ENCODE peak calls at places on chromosomes 11 and 22, in five cellular contexts. One of them, this sample, is unnamed.

GRCh38 chr11:70129051-70129592 is 51.0 kb downstream of the ANO1 start:
- DNase-seq in heart right ventricle: no peak
- DNase-seq in fibroblast of lung: no peak
- DNase-seq in H1: no peak
- DNase-seq in mammary epithelial cell: no peak
- DNase-seq in this sample: no peak

GRCh38 chr11:16936643-16937042 is 77.6 kb downstream of the PLEKHA7 start:
- DNase-seq in heart right ventricle: peak
- DNase-seq in fibroblast of lung: peak
- DNase-seq in H1: no peak
- DNase-seq in mammary epithelial cell: no peak
- DNase-seq in this sample: no peak

GRCh38 chr11:119438599-119438998 is 15.6 kb upstream of the THY1 start:
- DNase-seq in heart right ventricle: no peak
- DNase-seq in fibroblast of lung: no peak
- DNase-seq in H1: no peak
- DNase-seq in mammary epithelial cell: no peak
- DNase-seq in this sample: no peak

GRCh38 chr11:96715208-96715607 is 325.4 kb downstream of the JRKL start:
- DNase-seq in heart right ventricle: no peak
- DNase-seq in fibroblast of lung: no peak
- DNase-seq in H1: no peak
- DNase-seq in mammary epithelial cell: no peak
- DNase-seq in this sample: no peak

GRCh38 chr11:102244681-102245409 is 72.4 kb upstream of the BIRC3 start:
- DNase-seq in heart right ventricle: no peak
- DNase-seq in fibroblast of lung: peak
- DNase-seq in H1: no peak
- DNase-seq in mammary epithelial cell: peak
- DNase-seq in this sample: no peak

GRCh38 chr11:113906515-113906914 is 1.9 kb downstream of the HTR3B start:
- DNase-seq in heart right ventricle: no peak
- DNase-seq in fibroblast of lung: no peak
- DNase-seq in H1: no peak
- DNase-seq in mammary epithelial cell: no peak
- DNase-seq in this sample: no peak

GRCh38 chr11:46899501-46900025 is 18.8 kb downstream of the LRP4 start:
- DNase-seq in heart right ventricle: no peak
- DNase-seq in fibroblast of lung: no peak
- DNase-seq in H1: no peak
- DNase-seq in mammary epithelial cell: no peak
- DNase-seq in this sample: no peak

GRCh38 chr22:41929158-41929896 is 2.7 kb upstream of the TNFRSF13C start:
- DNase-seq in heart right ventricle: no peak
- DNase-seq in fibroblast of lung: no peak
- DNase-seq in H1: no peak
- DNase-seq in mammary epithelial cell: no peak
- DNase-seq in this sample: no peak

GRCh38 chr11:44058275-44058674 is 7.8 kb upstream of the ACCS start:
- DNase-seq in heart right ventricle: no peak
- DNase-seq in fibroblast of lung: no peak
- DNase-seq in H1: no peak
- DNase-seq in mammary epithelial cell: no peak
- DNase-seq in this sample: no peak

GRCh38 chr11:73359341-73359740 is 16.9 kb upstream of the RELT start:
- DNase-seq in heart right ventricle: peak
- DNase-seq in fibroblast of lung: no peak
- DNase-seq in H1: no peak
- DNase-seq in mammary epithelial cell: peak
- DNase-seq in this sample: peak

GRCh38 chr11:8777907-8778767 is 95.5 kb downstream of the RPL27A start:
- DNase-seq in heart right ventricle: peak
- DNase-seq in fibroblast of lung: peak
- DNase-seq in H1: no peak
- DNase-seq in mammary epithelial cell: no peak
- DNase-seq in this sample: no peak

GRCh38 chr22:38858492-38858891 is 13.5 kb downstream of the CBX6 start:
- DNase-seq in heart right ventricle: no peak
- DNase-seq in fibroblast of lung: no peak
- DNase-seq in H1: no peak
- DNase-seq in mammary epithelial cell: no peak
- DNase-seq in this sample: no peak

GRCh38 chr22:50119768-50120251 is 30.0 kb downstream of the MOV10L1 start:
- DNase-seq in heart right ventricle: peak
- DNase-seq in fibroblast of lung: peak
- DNase-seq in H1: no peak
- DNase-seq in mammary epithelial cell: no peak
- DNase-seq in this sample: no peak

GRCh38 chr11:88579466-88579865 is 241.9 kb upstream of the CTSC start:
- DNase-seq in heart right ventricle: no peak
- DNase-seq in fibroblast of lung: no peak
- DNase-seq in H1: no peak
- DNase-seq in mammary epithelial cell: no peak
- DNase-seq in this sample: no peak

GRCh38 chr11:118129475-118130196 is 23.0 kb downstream of the SCN4B start:
- DNase-seq in heart right ventricle: no peak
- DNase-seq in fibroblast of lung: no peak
- DNase-seq in H1: no peak
- DNase-seq in mammary epithelial cell: no peak
- DNase-seq in this sample: no peak

GRCh38 chr11:88801484-88802123 is 264.2 kb downstream of the GRM5 start:
- DNase-seq in heart right ventricle: no peak
- DNase-seq in fibroblast of lung: no peak
- DNase-seq in H1: no peak
- DNase-seq in mammary epithelial cell: no peak
- DNase-seq in this sample: no peak

GRCh38 chr11:108494182-108494581 is 4.0 kb downstream of the POGLUT3 start:
- DNase-seq in heart right ventricle: no peak
- DNase-seq in fibroblast of lung: no peak
- DNase-seq in H1: no peak
- DNase-seq in mammary epithelial cell: no peak
- DNase-seq in this sample: no peak

GRCh38 chr11:133936136-133936535 is 20.6 kb downstream of the IGSF9B start:
- DNase-seq in heart right ventricle: no peak
- DNase-seq in fibroblast of lung: no peak
- DNase-seq in H1: no peak
- DNase-seq in mammary epithelial cell: no peak
- DNase-seq in this sample: no peak

GRCh38 chr11:3189193-3189843 is 24.2 kb upstream of the OSBPL5 start:
- DNase-seq in heart right ventricle: no peak
- DNase-seq in fibroblast of lung: no peak
- DNase-seq in H1: peak
- DNase-seq in mammary epithelial cell: no peak
- DNase-seq in this sample: no peak

GRCh38 chr11:37710031-37710430 is 1112.0 kb upstream of the RAG2 start:
- DNase-seq in heart right ventricle: no peak
- DNase-seq in fibroblast of lung: peak
- DNase-seq in H1: no peak
- DNase-seq in mammary epithelial cell: no peak
- DNase-seq in this sample: no peak

GRCh38 chr11:30855383-30856006 is 269.3 kb upstream of the MPPED2 start:
- DNase-seq in heart right ventricle: no peak
- DNase-seq in fibroblast of lung: peak
- DNase-seq in H1: no peak
- DNase-seq in mammary epithelial cell: no peak
- DNase-seq in this sample: no peak

GRCh38 chr22:22820626-22821025 is 67.0 kb upstream of the IGLL5 start:
- DNase-seq in heart right ventricle: no peak
- DNase-seq in fibroblast of lung: no peak
- DNase-seq in H1: no peak
- DNase-seq in mammary epithelial cell: no peak
- DNase-seq in this sample: no peak

DNA sequence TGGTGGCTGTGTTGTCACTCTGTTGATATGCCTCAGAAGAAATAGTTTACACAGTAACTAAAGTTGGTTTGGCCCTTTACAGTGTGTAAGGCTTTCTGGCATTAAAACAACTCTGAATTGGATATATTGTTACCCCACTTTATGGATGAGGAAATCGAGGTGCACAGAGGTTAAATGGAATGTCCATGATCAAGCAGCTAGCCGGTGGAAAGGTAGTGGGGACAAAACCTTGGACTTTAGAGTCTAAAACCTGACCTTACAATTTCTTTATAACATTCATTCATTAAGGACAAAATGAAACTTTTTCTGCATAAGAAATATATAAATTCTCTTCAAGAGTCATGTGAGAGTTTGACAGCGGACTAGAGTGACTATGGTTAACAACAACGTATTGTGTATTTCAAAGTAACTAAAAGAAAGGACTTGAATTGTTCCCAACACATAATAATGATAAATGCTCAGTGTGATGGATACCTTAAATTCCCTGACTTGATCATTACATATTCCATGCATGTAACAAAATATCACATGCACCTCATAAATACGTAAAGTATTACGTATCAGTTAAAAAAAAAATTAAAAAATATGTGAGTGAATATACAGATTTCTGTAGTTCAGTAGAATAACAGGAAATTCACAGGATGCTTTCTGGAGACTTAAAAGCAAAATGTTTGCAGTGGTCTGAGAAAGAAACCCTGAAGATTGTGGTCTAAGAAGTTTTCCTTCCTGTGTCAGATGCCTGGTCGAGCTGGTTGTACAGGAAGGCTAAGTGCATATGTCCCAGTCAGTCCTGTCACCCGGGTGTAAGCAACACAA is 51.0 kb downstream of the TEAD1 start:
- DNase-seq in heart right ventricle: no peak
- DNase-seq in fibroblast of lung: peak
- DNase-seq in H1: no peak
- DNase-seq in mammary epithelial cell: no peak
- DNase-seq in this sample: no peak
- H3K27ac ChIP-seq in heart right ventricle: peak
- H3K27ac ChIP-seq in fibroblast of lung: peak
- H3K27ac ChIP-seq in H1: no peak
- H3K27ac ChIP-seq in mammary epithelial cell: peak
- H3K27ac ChIP-seq in this sample: no peak

DNA sequence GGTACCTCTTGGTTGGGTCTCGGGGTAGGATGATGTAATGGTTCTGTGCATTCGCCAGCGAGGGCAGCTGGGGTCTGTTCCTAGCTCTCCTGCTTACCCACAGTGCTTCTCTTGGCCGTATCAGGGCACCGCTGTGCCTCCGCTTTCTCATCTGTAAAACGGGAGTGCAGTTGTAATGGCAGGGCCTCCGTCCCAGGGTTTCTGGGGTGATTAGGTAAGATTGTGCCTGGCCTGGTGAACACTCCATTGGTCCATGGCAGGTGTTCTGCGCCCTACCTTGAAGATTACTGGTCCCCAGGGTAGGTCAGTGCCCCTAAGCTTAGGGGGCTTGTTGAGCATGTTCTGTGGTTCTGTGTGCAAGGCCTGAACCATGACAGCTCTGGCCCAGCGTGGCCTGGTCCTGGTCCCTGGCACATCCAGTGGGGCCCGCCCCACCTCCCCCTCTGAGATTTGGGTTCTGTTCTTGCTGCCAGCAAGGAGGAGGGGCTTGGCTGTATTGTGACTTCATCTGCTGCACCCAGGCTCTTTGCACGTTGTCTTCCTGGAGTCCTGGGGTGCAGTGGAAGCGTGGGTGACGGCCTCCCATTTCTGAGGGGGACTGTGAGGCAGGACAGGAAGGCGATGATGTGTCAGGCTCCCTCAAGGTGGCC is 4.9 kb downstream of the MYRF start:
- DNase-seq in heart right ventricle: no peak
- DNase-seq in fibroblast of lung: no peak
- DNase-seq in H1: no peak
- DNase-seq in mammary epithelial cell: no peak
- DNase-seq in this sample: no peak
- H3K27ac ChIP-seq in heart right ventricle: no peak
- H3K27ac ChIP-seq in fibroblast of lung: no peak
- H3K27ac ChIP-seq in H1: no peak
- H3K27ac ChIP-seq in mammary epithelial cell: no peak
- H3K27ac ChIP-seq in this sample: no peak

GRCh38 chr11:109934151-109934550 is 159.0 kb upstream of the ZC3H12C start:
- DNase-seq in heart right ventricle: no peak
- DNase-seq in fibroblast of lung: no peak
- DNase-seq in H1: no peak
- DNase-seq in mammary epithelial cell: no peak
- DNase-seq in this sample: no peak

GRCh38 chr11:109940816-109941215 is 152.4 kb upstream of the ZC3H12C start:
- DNase-seq in heart right ventricle: no peak
- DNase-seq in fibroblast of lung: peak
- DNase-seq in H1: no peak
- DNase-seq in mammary epithelial cell: peak
- DNase-seq in this sample: no peak

GRCh38 chr11:109937968-109938367 is 155.2 kb upstream of the ZC3H12C start:
- DNase-seq in heart right ventricle: no peak
- DNase-seq in fibroblast of lung: no peak
- DNase-seq in H1: no peak
- DNase-seq in mammary epithelial cell: no peak
- DNase-seq in this sample: no peak

DNA sequence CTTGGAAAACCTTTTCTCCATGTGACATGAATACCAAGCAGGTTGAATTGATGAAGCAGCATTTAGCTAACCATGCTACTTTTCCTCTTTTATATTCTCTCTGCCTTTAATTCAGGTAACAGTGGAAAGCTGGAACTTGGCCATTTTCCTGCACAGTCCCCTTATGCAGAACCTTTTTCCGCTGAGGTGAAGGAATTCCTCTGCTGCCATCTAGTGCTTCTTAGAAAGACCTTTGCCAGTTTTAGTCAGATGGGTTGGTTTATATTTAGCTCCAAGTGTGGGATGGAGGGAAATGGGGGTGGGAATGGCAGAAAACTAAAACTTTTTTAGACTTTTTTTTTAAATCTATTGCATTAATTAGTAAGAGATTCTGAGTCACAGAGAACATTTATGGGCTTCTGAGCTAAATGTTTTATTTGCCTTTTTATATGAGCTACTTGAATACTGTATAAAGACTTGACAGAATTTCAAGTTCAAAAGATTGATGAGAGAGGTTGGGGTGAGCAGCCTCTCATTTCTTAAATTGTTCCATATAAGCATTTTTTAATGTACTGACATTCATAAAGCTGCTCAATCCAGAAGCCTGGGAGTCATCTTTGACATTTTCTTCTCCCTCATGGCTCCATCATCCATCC is 153.9 kb upstream of the ZC3H12C start:
- DNase-seq in heart right ventricle: peak
- DNase-seq in fibroblast of lung: peak
- DNase-seq in H1: no peak
- DNase-seq in mammary epithelial cell: peak
- DNase-seq in this sample: no peak
- H3K27ac ChIP-seq in heart right ventricle: no peak
- H3K27ac ChIP-seq in fibroblast of lung: no peak
- H3K27ac ChIP-seq in H1: no peak
- H3K27ac ChIP-seq in mammary epithelial cell: no peak
- H3K27ac ChIP-seq in this sample: no peak

GRCh38 chr11:63609536-63609935 is 4.7 kb downstream of the PLAAT3 start:
- DNase-seq in heart right ventricle: peak
- DNase-seq in fibroblast of lung: no peak
- DNase-seq in H1: no peak
- DNase-seq in mammary epithelial cell: no peak
- DNase-seq in this sample: no peak

GRCh38 chr11:63611395-63611747 is 2.9 kb downstream of the PLAAT3 start:
- DNase-seq in heart right ventricle: no peak
- DNase-seq in fibroblast of lung: no peak
- DNase-seq in H1: no peak
- DNase-seq in mammary epithelial cell: no peak
- DNase-seq in this sample: no peak

GRCh38 chr11:63608353-63609345 is 5.6 kb downstream of the PLAAT3 start:
- DNase-seq in heart right ventricle: no peak
- DNase-seq in fibroblast of lung: peak
- DNase-seq in H1: no peak
- DNase-seq in mammary epithelial cell: peak
- DNase-seq in this sample: peak

GRCh38 chr11:63610604-63611394 is 3.4 kb downstream of the PLAAT3 start:
- DNase-seq in heart right ventricle: peak
- DNase-seq in fibroblast of lung: no peak
- DNase-seq in H1: peak
- DNase-seq in mammary epithelial cell: peak
- DNase-seq in this sample: no peak

GRCh38 chr11:63609971-63610580 is 4.2 kb downstream of the PLAAT3 start:
- DNase-seq in heart right ventricle: no peak
- DNase-seq in fibroblast of lung: peak
- DNase-seq in H1: no peak
- DNase-seq in mammary epithelial cell: no peak
- DNase-seq in this sample: no peak
- H3K27ac ChIP-seq in heart right ventricle: peak
- H3K27ac ChIP-seq in fibroblast of lung: no peak
- H3K27ac ChIP-seq in H1: no peak
- H3K27ac ChIP-seq in mammary epithelial cell: no peak
- H3K27ac ChIP-seq in this sample: peak

This sample was measured in ascending aorta.